ENCODE peak calls at places on chromosome 18, in six cellular contexts. One of them, this sample, is unnamed.

GRCh38 chr18:13465476-13465875 is 246.9 kb downstream of the LDLRAD4 start:
- DNase-seq in activated CD4-positive, alpha-beta T cell treated with anti-CD3 and anti-CD28 coated beads, Interleukin-2, amount 50 U/mL, for 1 hour: no peak
- DNase-seq in sigmoid colon: no peak
- DNase-seq in Right ventricle myocardium superior: peak; percentile 36
- DNase-seq in ovary: no peak
- DNase-seq in T-helper 2 cell: no peak
- DNase-seq in this sample: no peak

GRCh38 chr18:44759925-44760342 is 79.2 kb downstream of the SETBP1 start:
- DNase-seq in Right ventricle myocardium superior: no peak
- DNase-seq in ovary: no peak
- DNase-seq in T-helper 2 cell: no peak
- DNase-seq in activated CD4-positive, alpha-beta T cell treated with anti-CD3 and anti-CD28 coated beads, Interleukin-2, amount 50 U/mL, for 1 hour: no peak
- DNase-seq in sigmoid colon: no peak
- DNase-seq in this sample: no peak

GRCh38 chr18:50624981-50625380 is 65.1 kb downstream of the MAPK4 start:
- DNase-seq in activated CD4-positive, alpha-beta T cell treated with anti-CD3 and anti-CD28 coated beads, Interleukin-2, amount 50 U/mL, for 1 hour: no peak
- DNase-seq in sigmoid colon: no peak
- DNase-seq in T-helper 2 cell: no peak
- DNase-seq in Right ventricle myocardium superior: no peak
- DNase-seq in ovary: no peak
- DNase-seq in this sample: no peak

GRCh38 chr18:51132256-51132935 is 65.1 kb downstream of the MEX3C start:
- DNase-seq in activated CD4-positive, alpha-beta T cell treated with anti-CD3 and anti-CD28 coated beads, Interleukin-2, amount 50 U/mL, for 1 hour: no peak
- DNase-seq in Right ventricle myocardium superior: no peak
- DNase-seq in T-helper 2 cell: no peak
- DNase-seq in sigmoid colon: no peak
- DNase-seq in ovary: no peak
- DNase-seq in this sample: no peak

GRCh38 chr18:13235981-13236380 is 17.4 kb downstream of the LDLRAD4 start:
- DNase-seq in Right ventricle myocardium superior: peak; percentile 85
- DNase-seq in T-helper 2 cell: no peak
- DNase-seq in sigmoid colon: peak; percentile 91
- DNase-seq in activated CD4-positive, alpha-beta T cell treated with anti-CD3 and anti-CD28 coated beads, Interleukin-2, amount 50 U/mL, for 1 hour: no peak
- DNase-seq in ovary: no peak
- DNase-seq in this sample: no peak

GRCh38 chr18:35949903-35950627 is 22.4 kb upstream of the RMP24 start:
- DNase-seq in activated CD4-positive, alpha-beta T cell treated with anti-CD3 and anti-CD28 coated beads, Interleukin-2, amount 50 U/mL, for 1 hour: peak; percentile 37
- DNase-seq in sigmoid colon: peak; percentile 73
- DNase-seq in Right ventricle myocardium superior: peak; percentile 69
- DNase-seq in T-helper 2 cell: peak; percentile 33
- DNase-seq in ovary: peak; percentile 58
- DNase-seq in this sample: no peak

GRCh38 chr18:34039194-34039593 is 185.5 kb downstream of the NOL4 start:
- DNase-seq in T-helper 2 cell: no peak
- DNase-seq in ovary: no peak
- DNase-seq in Right ventricle myocardium superior: no peak
- DNase-seq in sigmoid colon: no peak
- DNase-seq in activated CD4-positive, alpha-beta T cell treated with anti-CD3 and anti-CD28 coated beads, Interleukin-2, amount 50 U/mL, for 1 hour: no peak
- DNase-seq in this sample: no peak

GRCh38 chr18:404061-404460 is 96.4 kb downstream of the COLEC12 start:
- DNase-seq in Right ventricle myocardium superior: no peak
- DNase-seq in T-helper 2 cell: no peak
- DNase-seq in ovary: no peak
- DNase-seq in sigmoid colon: no peak
- DNase-seq in activated CD4-positive, alpha-beta T cell treated with anti-CD3 and anti-CD28 coated beads, Interleukin-2, amount 50 U/mL, for 1 hour: no peak
- DNase-seq in this sample: no peak

GRCh38 chr18:79578396-79579260 is 101.0 kb upstream of the CTDP1 start:
- DNase-seq in sigmoid colon: peak; percentile 50
- DNase-seq in Right ventricle myocardium superior: no peak
- DNase-seq in T-helper 2 cell: no peak
- DNase-seq in ovary: peak; percentile 27
- DNase-seq in activated CD4-positive, alpha-beta T cell treated with anti-CD3 and anti-CD28 coated beads, Interleukin-2, amount 50 U/mL, for 1 hour: no peak
- DNase-seq in this sample: no peak

GRCh38 chr18:41064916-41065315 is 890.1 kb upstream of the PIK3C3 start:
- DNase-seq in T-helper 2 cell: no peak
- DNase-seq in Right ventricle myocardium superior: no peak
- DNase-seq in activated CD4-positive, alpha-beta T cell treated with anti-CD3 and anti-CD28 coated beads, Interleukin-2, amount 50 U/mL, for 1 hour: no peak
- DNase-seq in sigmoid colon: no peak
- DNase-seq in ovary: no peak
- DNase-seq in this sample: no peak

GRCh38 chr18:3347286-3347803 is 85.4 kb downstream of the MYL12B start:
- DNase-seq in Right ventricle myocardium superior: no peak
- DNase-seq in ovary: no peak
- DNase-seq in activated CD4-positive, alpha-beta T cell treated with anti-CD3 and anti-CD28 coated beads, Interleukin-2, amount 50 U/mL, for 1 hour: no peak
- DNase-seq in sigmoid colon: no peak
- DNase-seq in T-helper 2 cell: no peak
- DNase-seq in this sample: no peak